ENCODE peak calls at places on chromosome 22, in seven cellular contexts. F is H9, Z is mesendoderm, H is IMR-90, R is mesenchymal stem cell, I is trophoblast cell, N is H1. L is an unnamed sample.

GRCh38 chr22:49009359-49010063 is 818.2 kb downstream of the BRD1 start:
- DNase-seq in H (no peak), Z (no peak), R (no peak), I (no peak), F (peak), N (peak), L (no peak)

GRCh38 chr22:28505416-28506156 is 174.1 kb downstream of the TTC28 start:
- DNase-seq in H (no peak), I (peak), F (peak), R (no peak), Z (no peak), N (no peak), L (no peak)

GRCh38 chr22:37229012-37229804 is 14.9 kb downstream of the RAC2 start:
- DNase-seq in N (no peak), I (no peak), F (no peak), R (peak), H (peak), Z (no peak), L (no peak)

GRCh38 chr22:19289475-19290161 is 1.9 kb downstream of the CLTCL1 start:
- DNase-seq in N (no peak), I (no peak), Z (no peak), H (peak), F (no peak), R (peak), L (no peak)

GRCh38 chr22:19877626-19878339 is 23.1 kb upstream of the GNB1L start:
- DNase-seq in H (peak), Z (no peak), I (no peak), R (peak), N (peak), F (no peak), L (no peak)

GRCh38 chr22:38868886-38869381 is 3.1 kb downstream of the CBX6 start:
- DNase-seq in H (peak), Z (peak), N (peak), I (peak), F (peak), R (peak), L (peak)

GRCh38 chr22:32561163-32561562 is 86.6 kb downstream of the FBXO7 start:
- DNase-seq in H (no peak), F (no peak), Z (peak), N (no peak), I (peak), R (no peak), L (no peak)

GRCh38 chr22:36764060-36764459 is 11.9 kb downstream of the IFT27 start:
- DNase-seq in F (peak), I (no peak), R (no peak), N (no peak), Z (no peak), H (no peak), L (no peak)

GRCh38 chr22:29108137-29108536 is 35.3 kb downstream of the KREMEN1 start:
- DNase-seq in N (no peak), I (peak), R (peak), F (no peak), Z (no peak), H (peak), L (no peak)

GRCh38 chr22:50123119-50123518 is 33.3 kb downstream of the MOV10L1 start:
- DNase-seq in R (no peak), F (no peak), N (no peak), I (no peak), Z (no peak), H (no peak), L (no peak)
- H2BK120ac ChIP-seq in R (no peak), F (no peak), N (no peak), I (no peak), Z (no peak), H (no peak), L (no peak)

GRCh38 chr22:24514241-24515024 is 19.3 kb downstream of the UPB1 start:
- DNase-seq in R (no peak), I (no peak), F (no peak), N (no peak), H (no peak), Z (no peak), L (no peak)
- H3K18ac ChIP-seq in R (peak), I (no peak), F (no peak), N (no peak), H (no peak), Z (no peak), L (peak)

DNA sequence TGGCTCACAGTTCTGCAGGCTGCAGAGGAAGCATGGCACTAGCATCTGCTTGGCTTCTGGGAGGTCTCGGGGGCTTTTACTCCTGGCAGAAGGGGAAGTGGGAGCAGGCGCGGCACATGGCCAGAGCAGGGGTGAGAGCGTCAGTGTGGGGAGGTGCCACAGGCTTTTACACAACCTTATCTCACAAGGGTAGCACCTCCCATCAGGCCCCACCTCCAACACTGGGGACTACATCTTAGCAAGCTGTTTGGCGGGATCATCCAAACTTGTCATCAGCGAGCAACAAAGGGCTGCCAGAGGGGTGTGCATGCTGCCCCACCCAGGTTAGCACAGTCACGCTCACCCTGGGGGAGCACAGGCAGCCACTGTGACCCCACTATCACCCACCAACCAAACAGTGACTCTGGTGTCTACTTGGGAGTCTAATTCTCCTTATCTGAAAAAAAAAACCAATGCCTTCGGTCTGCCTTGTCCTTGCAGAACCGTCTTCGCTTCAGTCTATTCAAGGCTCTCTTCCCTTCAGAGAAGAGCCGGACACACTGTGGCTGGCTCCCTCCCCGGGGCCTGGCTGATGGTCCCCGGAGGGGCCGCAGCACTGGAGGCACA is 19.0 kb upstream of the YPEL1 start:
- DNase-seq in R (no peak), I (no peak), N (no peak), H (peak), F (no peak), Z (peak), L (no peak)
- H2BK120ac ChIP-seq in R (no peak), I (no peak), N (no peak), H (peak), F (no peak), Z (no peak), L (no peak)

DNA sequence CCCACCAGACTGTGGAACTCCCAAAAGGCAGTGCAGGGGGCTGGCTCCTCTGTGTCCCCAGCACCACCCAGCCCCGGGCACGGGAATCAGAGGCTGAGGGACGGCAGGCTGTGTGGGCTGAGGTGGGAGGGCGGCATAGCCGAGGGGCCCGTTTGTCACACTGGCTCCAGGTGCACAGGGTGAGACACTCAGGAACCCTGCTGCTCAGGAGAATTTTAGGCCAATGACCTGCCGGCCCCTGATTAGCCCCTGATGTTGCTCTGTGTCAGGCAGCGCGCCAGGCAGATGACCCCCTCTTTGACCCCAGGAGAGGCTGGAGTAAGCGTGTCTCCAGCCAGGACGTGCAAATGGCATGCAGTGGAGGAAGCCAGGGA is 52.7 kb downstream of the RTL6 start:
- DNase-seq in F (peak), I (peak), Z (no peak), H (no peak), N (no peak), R (no peak), L (no peak)
- H3K18ac ChIP-seq in F (no peak), I (no peak), Z (no peak), H (no peak), N (no peak), R (no peak), L (peak)

GRCh38 chr22:35649636-35650250 is 1.5 kb downstream of the APOL6 start:
- DNase-seq in H (no peak), N (no peak), I (no peak), F (peak), R (no peak), Z (no peak), L (no peak)

GRCh38 chr22:35648066-35649025 is at the start of gene APOL6:
- DNase-seq in N (peak), I (peak), Z (no peak), H (peak), F (peak), R (peak), L (no peak)

GRCh38 chr22:35651085-35651484 is 2.8 kb downstream of the APOL6 start:
- DNase-seq in H (no peak), F (peak), R (no peak), N (peak), I (no peak), Z (no peak), L (no peak)

GRCh38 chr22:35645646-35646045 is 2.6 kb upstream of the APOL6 start:
- DNase-seq in Z (no peak), R (no peak), I (no peak), N (peak), H (no peak), F (no peak), L (no peak)

GRCh38 chr22:35649026-35649553 is 844 bp downstream of the APOL6 start:
- DNase-seq in I (no peak), F (peak), H (no peak), N (no peak), R (no peak), Z (no peak), L (no peak)
- H2BK120ac ChIP-seq in I (no peak), F (no peak), H (peak), N (no peak), R (peak), Z (no peak), L (no peak)

DNA sequence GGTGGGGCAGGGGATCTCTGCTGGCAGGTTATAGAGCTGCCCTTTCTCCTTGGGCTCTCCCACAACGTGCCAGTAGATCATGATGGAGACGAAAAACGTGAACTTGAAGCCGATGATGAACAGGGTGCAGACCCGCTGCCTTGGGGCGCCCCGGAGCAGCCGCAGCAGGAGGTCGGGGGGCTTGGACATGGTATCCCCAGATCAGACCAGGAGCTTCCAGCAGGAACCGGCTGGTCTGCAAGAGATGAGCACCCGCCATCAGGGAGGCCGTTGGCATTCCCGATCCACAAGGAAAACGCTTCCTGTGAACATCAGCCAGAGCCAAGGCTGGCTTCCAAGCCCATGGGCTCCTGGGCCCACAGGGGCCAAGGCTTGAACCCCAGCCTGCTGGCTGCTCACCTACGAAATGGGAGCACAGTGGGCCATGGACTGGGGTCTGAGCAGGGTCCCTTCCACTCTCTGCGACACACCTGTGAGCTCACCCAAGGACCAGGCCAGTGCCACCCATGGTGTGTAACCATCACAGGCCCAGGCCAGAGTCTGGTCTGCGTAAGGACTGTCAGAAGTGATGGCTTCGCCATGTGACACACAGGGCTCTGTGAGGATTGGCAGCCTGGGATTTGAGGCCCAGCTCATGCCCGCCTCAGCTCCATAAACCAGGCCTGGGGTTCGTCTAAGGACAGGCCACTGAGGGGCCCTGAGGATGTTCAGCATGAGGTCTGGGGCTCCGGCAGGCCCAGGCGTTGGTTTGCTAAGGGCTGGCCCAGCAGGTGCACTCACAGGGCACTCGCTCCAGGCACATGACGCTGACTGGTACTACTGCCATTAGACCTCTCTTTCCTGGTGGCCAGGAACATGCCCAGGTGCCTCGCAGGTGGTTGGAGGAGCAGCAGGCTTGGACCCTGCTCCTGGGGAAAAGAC is 26.6 kb downstream of the A4GALT start:
- DNase-seq in Z (no peak), F (no peak), H (no peak), R (no peak), I (no peak), N (no peak), L (no peak)
- H3K18ac ChIP-seq in Z (no peak), F (no peak), H (no peak), R (no peak), I (no peak), N (no peak), L (peak)

GRCh38 chr22:27129266-27129665 is 471.9 kb downstream of the MIAT start:
- DNase-seq in I (peak), Z (no peak), R (peak), H (peak), N (no peak), F (no peak), L (no peak)
- H2BK120ac ChIP-seq in I (no peak), Z (no peak), R (no peak), H (no peak), N (no peak), F (no peak), L (no peak)